ENCODE peak calls at places on chromosomes 12 and 14, in nine cellular contexts. T, X, F, V, D, S, B, Z and L are unnamed samples.
A peak's percentile ranks its signal among the peaks of the same experiment; 100 is the strongest.

GRCh38 chr12:15532364-15532977 is 210.2 kb downstream of the PTPRO start:
- DNase-seq in T (peak; percentile 29), F (peak; percentile 39), X (peak; percentile 53), S (peak; percentile 50), D (no peak), Z (peak; percentile 79), V (peak; percentile 72), B (no peak), L (peak; percentile 19)

GRCh38 chr14:100030441-100031153 is 34.6 kb upstream of the EVL start:
- DNase-seq in F (no peak), D (no peak), Z (peak; percentile 9), B (no peak), V (no peak), T (peak; percentile 76), S (peak; percentile 74), X (peak; percentile 97), L (peak; percentile 49)

GRCh38 chr14:22184157-22185025 is 404.6 kb downstream of the DAD1 start:
- DNase-seq in S (no peak), Z (no peak), F (no peak), V (no peak), B (no peak), X (peak; percentile 44), D (no peak), T (peak; percentile 40), L (no peak)

GRCh38 chr12:111757361-111758119 is 9.2 kb upstream of the ALDH2 start:
- DNase-seq in B (peak; percentile 58), Z (no peak), X (peak; percentile 57), S (no peak), D (no peak), V (no peak), F (peak; percentile 62), T (peak; percentile 64), L (no peak)

GRCh38 chr12:101570022-101570421 is 24.7 kb upstream of the MYBPC1 start:
- DNase-seq in S (peak; percentile 15), D (no peak), F (no peak), V (no peak), X (peak; percentile 47), B (no peak), Z (peak; percentile 12), T (peak; percentile 19), L (no peak)

GRCh38 chr12:41932470-41932991 is 212.1 kb downstream of the GXYLT1 start:
- DNase-seq in F (peak; percentile 22), Z (peak; percentile 36), X (peak; percentile 16), V (peak; percentile 77), B (peak; percentile 75), T (no peak), S (no peak), D (peak; percentile 70), L (no peak)

GRCh38 chr12:63029676-63030075 is 94.7 kb upstream of the PPM1H start:
- DNase-seq in V (no peak), B (no peak), X (no peak), T (no peak), F (no peak), S (no peak), Z (no peak), D (no peak), L (no peak)

GRCh38 chr14:76500011-76500410 is 124.1 kb downstream of the ESRRB start:
- DNase-seq in V (no peak), F (no peak), B (no peak), S (no peak), T (no peak), X (peak; percentile 44), Z (no peak), D (no peak), L (no peak)

GRCh38 chr12:5481645-5482044 is 49.7 kb downstream of the NTF3 start:
- DNase-seq in B (no peak), D (no peak), Z (no peak), T (no peak), V (no peak), X (no peak), S (no peak), F (no peak), L (no peak)

GRCh38 chr12:29725587-29726320 is 58.0 kb downstream of the TMTC1 start:
- DNase-seq in Z (no peak), F (no peak), T (peak; percentile 76), D (no peak), B (no peak), S (no peak), X (peak; percentile 64), V (no peak), L (no peak)

GRCh38 chr12:124395284-124395752 is 100.4 kb downstream of the RFLNA start:
- DNase-seq in T (no peak), F (no peak), B (no peak), X (no peak), D (no peak), Z (no peak), S (no peak), V (no peak), L (no peak)

GRCh38 chr14:92108345-92109254 is 2.2 kb upstream of the ATXN3 start:
- DNase-seq in V (peak; percentile 87), F (no peak), X (no peak), S (no peak), Z (no peak), D (no peak), T (no peak), B (no peak), L (no peak)

GRCh38 chr14:72247896-72248295 is 315.7 kb downstream of the RGS6 start:
- DNase-seq in T (no peak), F (no peak), B (no peak), X (no peak), Z (no peak), S (no peak), V (no peak), D (no peak), L (no peak)

GRCh38 chr12:68158427-68158826 is 1.1 kb downstream of the IFNG start:
- DNase-seq in F (peak; percentile 21), X (no peak), B (no peak), D (no peak), S (no peak), Z (peak; percentile 19), V (no peak), T (no peak), L (no peak)

GRCh38 chr12:82182601-82183000 is 175.6 kb downstream of the CCDC59 start:
- DNase-seq in X (peak; percentile 57), T (peak; percentile 81), D (no peak), Z (no peak), F (no peak), S (no peak), V (no peak), B (no peak), L (no peak)

DNA sequence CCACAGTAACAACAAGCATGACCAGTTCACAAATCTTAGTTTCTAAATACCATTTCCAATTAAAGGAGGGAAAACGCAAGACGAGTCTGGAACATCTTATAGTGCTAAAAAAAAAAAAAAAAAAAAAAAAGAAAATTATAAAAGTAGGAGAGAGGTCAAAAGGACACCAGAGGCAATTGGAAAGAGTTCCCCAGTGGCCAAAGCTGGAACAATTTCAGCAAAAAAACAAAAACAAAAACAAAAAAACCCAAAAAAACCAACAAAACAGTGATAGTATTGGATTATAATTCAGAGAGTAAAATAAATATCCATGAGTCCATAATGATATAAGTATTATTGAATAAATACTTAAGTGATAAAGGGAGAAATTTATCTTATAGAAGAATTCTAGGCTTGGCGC is 10.3 kb upstream of the NAP1L1 start:
- DNase-seq in V (no peak), T (no peak), Z (no peak), F (no peak), X (no peak), D (no peak), B (no peak), S (no peak), L (no peak)
- TF ChIP-seq CTCF in V (peak; percentile 34), T (no peak), Z (no peak), F (no peak), X (no peak), D (peak; percentile 62), B (no peak), S (no peak), L (no peak)

DNA sequence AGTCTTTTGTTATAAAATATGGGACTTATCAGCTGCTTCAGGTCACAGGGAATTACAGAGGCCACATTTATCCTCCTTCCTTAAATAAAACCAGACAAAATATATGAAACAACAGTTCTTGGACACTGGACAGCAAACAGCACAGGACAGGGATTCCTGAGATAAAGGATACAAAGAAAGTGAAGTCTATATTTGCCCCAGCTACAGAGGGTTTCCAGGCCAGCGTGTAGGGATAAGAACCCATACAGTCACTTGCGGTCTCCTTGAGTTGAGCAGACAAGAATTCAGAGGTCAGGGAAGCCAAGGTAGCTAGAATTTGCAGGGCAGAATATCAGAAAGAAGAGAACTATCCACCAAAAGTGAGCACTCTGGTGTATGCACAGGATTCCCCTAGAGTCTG is 8.8 kb upstream of the LLPH start:
- DNase-seq in Z (no peak), V (no peak), S (no peak), B (no peak), F (no peak), X (no peak), D (no peak), T (no peak), L (no peak)
- TF ChIP-seq CTCF in Z (no peak), V (no peak), S (no peak), B (no peak), F (no peak), X (no peak), D (no peak), T (no peak), L (no peak)

GRCh38 chr14:95442016-95442632 is 74.3 kb downstream of the SYNE3 start:
- DNase-seq in B (no peak), T (no peak), V (no peak), D (no peak), X (no peak), Z (no peak), F (no peak), S (no peak), L (no peak)

GRCh38 chr14:95440496-95440895 is 76.0 kb downstream of the SYNE3 start:
- DNase-seq in T (no peak), S (no peak), X (no peak), F (no peak), Z (no peak), B (no peak), D (no peak), V (no peak), L (no peak)

GRCh38 chr14:95444132-95445129 is 72.0 kb downstream of the SYNE3 start:
- DNase-seq in F (no peak), D (no peak), V (no peak), T (no peak), B (no peak), Z (no peak), S (no peak), X (no peak), L (no peak)

GRCh38 chr14:95440951-95441350 is 75.5 kb downstream of the SYNE3 start:
- DNase-seq in D (no peak), S (no peak), X (no peak), B (no peak), V (no peak), T (no peak), F (no peak), Z (no peak), L (no peak)

GRCh38 chr14:95442633-95443021 is 73.8 kb downstream of the SYNE3 start:
- DNase-seq in X (peak; percentile 44), T (peak; percentile 65), B (peak; percentile 83), F (peak; percentile 90), D (no peak), S (peak; percentile 57), V (peak; percentile 84), Z (peak; percentile 94), L (no peak)
- TF ChIP-seq CTCF in X (peak; percentile 86), T (peak; percentile 94), B (peak; percentile 87), F (peak; percentile 86), D (peak; percentile 89), S (peak; percentile 95), V (peak; percentile 93), Z (peak; percentile 80), L (peak; percentile 91)

DNA sequence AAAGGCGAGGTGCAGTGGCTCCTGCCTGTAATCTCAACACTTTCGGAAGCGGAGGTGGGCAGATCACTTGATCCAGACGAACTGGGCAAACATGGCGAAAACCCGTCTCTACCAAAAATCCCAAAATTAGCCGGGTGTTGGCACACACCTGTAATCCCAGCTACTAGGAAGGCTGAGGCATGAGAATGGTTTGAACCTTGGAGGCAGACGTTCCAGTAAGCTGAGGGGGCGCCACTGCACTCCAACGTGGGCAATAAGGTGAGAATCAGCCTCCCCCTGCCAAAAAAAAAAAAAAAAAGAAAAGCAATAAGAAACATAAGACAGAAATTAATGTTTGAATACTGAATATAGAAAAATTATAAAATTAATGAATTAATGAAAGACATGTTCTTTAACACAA is 928.7 kb downstream of the LRFN5 start:
- DNase-seq in S (no peak), T (no peak), Z (no peak), D (no peak), X (no peak), B (no peak), F (no peak), V (peak; percentile 55), L (no peak)
- TF ChIP-seq CTCF in S (no peak), T (no peak), Z (no peak), D (no peak), X (no peak), B (no peak), F (no peak), V (peak; percentile 55), L (no peak)